ENCODE peak calls at places on chromosomes 12 and 14, in ten cellular contexts. V is AG10803, G is psoas muscle, F is endothelial cell of umbilical vein, R is kidney epithelial cell, W is left lung, C is HepG2, N is IMR-90, K is heart left ventricle, M is GM12865. Z is an unnamed sample.
A peak's percentile ranks its signal among the peaks of the same experiment; 100 is the strongest.

GRCh38 chr12:104665296-104665695 is 208.5 kb downstream of the CHST11 start:
- DNase-seq in R (no peak), V (no peak), M (no peak), C (no peak), G (no peak), K (no peak), F (no peak), W (no peak), N (no peak), Z (no peak)

GRCh38 chr12:53985358-53985899 is 483 bp downstream of the HOXC10 start:
- DNase-seq in F (peak; percentile 20), N (no peak), K (no peak), W (no peak), M (no peak), G (no peak), R (no peak), C (no peak), V (no peak), Z (no peak)

GRCh38 chr12:55818886-55819285 is 1.0 kb downstream of the ORMDL2 start:
- DNase-seq in G (no peak), N (peak; percentile 38), M (no peak), C (no peak), R (no peak), V (peak; percentile 68), K (no peak), W (no peak), F (no peak), Z (peak; percentile 83)

GRCh38 chr14:85071447-85071846 is 458.5 kb upstream of the FLRT2 start:
- DNase-seq in N (no peak), G (no peak), C (no peak), M (no peak), R (no peak), K (no peak), V (no peak), W (peak; percentile 35), F (no peak), Z (no peak)

GRCh38 chr12:130920711-130921381 is 32.9 kb upstream of the ADGRD1 start:
- DNase-seq in K (peak; percentile 74), M (no peak), W (peak; percentile 86), V (peak; percentile 95), R (no peak), F (no peak), N (peak; percentile 59), C (no peak), G (peak; percentile 79), Z (peak; percentile 83)

GRCh38 chr12:94875525-94875924 is 128.0 kb downstream of the NDUFA12 start:
- DNase-seq in M (peak; percentile 91), F (peak; percentile 41), N (no peak), G (no peak), R (peak; percentile 43), W (no peak), K (no peak), C (peak; percentile 21), V (no peak), Z (peak; percentile 19)

GRCh38 chr14:55448146-55448614 is 7.8 kb upstream of the TBPL2 start:
- DNase-seq in W (no peak), G (peak; percentile 29), R (peak; percentile 91), V (peak; percentile 91), F (peak; percentile 96), C (no peak), M (no peak), K (no peak), N (peak; percentile 97), Z (peak; percentile 98)

GRCh38 chr14:21525995-21526671 is at the start of gene SALL2:
- DNase-seq in R (no peak), K (peak; percentile 77), F (peak; percentile 63), G (peak; percentile 68), N (peak; percentile 68), C (peak; percentile 79), W (peak; percentile 88), M (peak; percentile 51), V (peak; percentile 22), Z (peak; percentile 38)

GRCh38 chr12:50166776-50167025 is 468 bp downstream of the CERS5 start:
- DNase-seq in G (peak; percentile 49), R (no peak), V (no peak), W (peak; percentile 46), K (no peak), C (no peak), M (peak; percentile 65), F (no peak), N (no peak), Z (no peak)

GRCh38 chr14:58587271-58587670 is 50.5 kb upstream of the DACT1 start:
- DNase-seq in M (no peak), R (no peak), F (no peak), G (no peak), V (peak; percentile 97), N (peak; percentile 87), K (no peak), W (no peak), C (no peak), Z (peak; percentile 52)

GRCh38 chr12:117774986-117775775 is 193.6 kb downstream of the KSR2 start:
- DNase-seq in K (no peak), M (peak; percentile 11), N (no peak), F (peak; percentile 76), W (no peak), C (no peak), V (peak; percentile 58), G (no peak), R (no peak), Z (peak; percentile 3)

GRCh38 chr14:61145903-61146411 is 135.2 kb downstream of the TMEM30B start:
- DNase-seq in W (no peak), G (no peak), F (no peak), R (no peak), N (peak; percentile 82), K (no peak), V (peak; percentile 94), M (no peak), C (no peak), Z (peak; percentile 84)

GRCh38 chr14:93160353-93160801 is 24.3 kb downstream of the MOAP1 start:
- DNase-seq in C (no peak), N (no peak), R (no peak), F (no peak), M (peak; percentile 56), W (no peak), G (no peak), V (no peak), K (no peak), Z (peak; percentile 20)
- TF ChIP-seq CTCF in C (peak; percentile 74), N (peak; percentile 43), R (peak; percentile 59), F (peak; percentile 13), M (peak; percentile 29), W (no peak), G (no peak), V (peak; percentile 45), K (peak; percentile 27), Z (peak; percentile 46)

GRCh38 chr12:108635997-108636808 is 2.5 kb upstream of the SELPLG start:
- DNase-seq in M (no peak), G (no peak), C (no peak), R (no peak), W (no peak), V (no peak), F (no peak), N (no peak), K (no peak), Z (no peak)
- H3K4me3 ChIP-seq in M (peak overlapping the region; percentile 74), G (no peak overlapping the region), C (no peak overlapping the region), R (no peak overlapping the region), W (no peak overlapping the region), V (no peak overlapping the region), F (no peak overlapping the region), N (no peak overlapping the region), K (peak overlapping the region; percentile 64), Z (no peak overlapping the region)

DNA sequence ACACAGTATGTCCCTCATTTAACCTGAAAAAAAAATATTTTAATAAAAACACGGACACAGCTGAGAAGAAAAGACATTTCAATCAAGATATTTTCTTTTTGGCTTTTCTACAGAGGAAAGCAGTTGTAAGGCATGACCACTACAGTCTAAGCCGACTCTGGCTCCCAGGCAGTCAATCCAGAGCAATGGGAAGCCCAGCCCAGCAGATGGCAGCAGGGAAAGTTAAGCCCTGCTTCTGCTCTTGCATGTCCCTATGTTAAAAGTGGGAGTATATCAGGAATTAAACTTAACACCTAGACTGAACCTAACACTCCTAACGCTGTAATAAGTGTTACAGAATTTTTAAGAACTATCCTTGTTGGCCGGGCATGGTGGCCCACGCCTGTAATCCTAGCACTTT is 19.5 kb upstream of the HAL start:
- DNase-seq in C (no peak), F (peak; percentile 57), K (no peak), V (peak; percentile 36), G (peak; percentile 23), N (peak; percentile 22), M (no peak), R (no peak), W (no peak), Z (peak; percentile 37)
- TF ChIP-seq CTCF in C (peak; percentile 49), F (peak; percentile 31), K (peak; percentile 38), V (peak; percentile 53), G (peak; percentile 37), N (peak; percentile 32), M (peak; percentile 5), R (peak; percentile 52), W (peak; percentile 31), Z (peak; percentile 50)

DNA sequence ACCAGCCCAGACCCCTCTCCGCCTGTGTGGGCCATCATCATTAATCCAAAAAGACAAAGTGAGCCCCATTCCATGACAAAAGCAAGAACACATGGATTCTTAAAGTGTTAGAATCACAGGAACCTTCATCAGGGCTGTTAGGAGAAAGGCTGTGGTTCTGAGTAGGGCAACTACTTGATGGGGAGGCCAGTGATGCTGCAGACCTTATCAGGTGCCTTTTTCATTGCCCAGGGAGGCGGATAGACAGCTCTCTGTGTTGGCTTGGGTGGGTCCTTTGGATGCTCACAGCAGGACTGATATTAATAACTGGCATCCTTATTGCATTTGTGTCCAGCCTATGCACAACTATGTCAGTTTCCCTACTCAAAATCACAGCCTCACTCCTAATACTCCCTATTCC is 2.3 kb downstream of the HEBP1 start:
- DNase-seq in R (no peak), K (no peak), C (no peak), N (no peak), V (no peak), G (no peak), F (no peak), W (no peak), M (no peak), Z (no peak)
- H3K4me3 ChIP-seq in R (no peak overlapping the region), K (no peak overlapping the region), C (no peak overlapping the region), N (no peak overlapping the region), V (no peak overlapping the region), G (no peak overlapping the region), F (no peak overlapping the region), W (no peak overlapping the region), M (no peak overlapping the region), Z (no peak overlapping the region)